ENCODE peak calls at places on chromosomes 3 and 15, in nine cellular contexts. One of them, this sample, is unnamed.

GRCh38 chr3:185552358-185552877 is at the start of gene LIPH:
- DNase-seq in germinal center: no peak
- DNase-seq in activated T-cell treated with anti-CD3 and anti-CD28 coated beads, Interleukin-2, amount 50 U/mL, for 1 hour: no peak
- DNase-seq in CD8-positive, alpha-beta T cell: peak
- DNase-seq in DMS153: peak
- DNase-seq in Daoy: peak
- DNase-seq in BE2C: no peak
- DNase-seq in GM12891: no peak
- DNase-seq in GM23338: peak
- DNase-seq in this sample: peak

GRCh38 chr3:155664922-155665695 is 79.8 kb downstream of the PLCH1 start:
- DNase-seq in germinal center: no peak
- DNase-seq in activated T-cell treated with anti-CD3 and anti-CD28 coated beads, Interleukin-2, amount 50 U/mL, for 1 hour: no peak
- DNase-seq in CD8-positive, alpha-beta T cell: no peak
- DNase-seq in DMS153: no peak
- DNase-seq in Daoy: peak
- DNase-seq in BE2C: no peak
- DNase-seq in GM12891: no peak
- DNase-seq in GM23338: peak
- DNase-seq in this sample: no peak

GRCh38 chr3:167882057-167882667 is 146.6 kb downstream of the SERPINI1 start:
- DNase-seq in germinal center: peak
- DNase-seq in activated T-cell treated with anti-CD3 and anti-CD28 coated beads, Interleukin-2, amount 50 U/mL, for 1 hour: no peak
- DNase-seq in CD8-positive, alpha-beta T cell: no peak
- DNase-seq in DMS153: peak
- DNase-seq in Daoy: peak
- DNase-seq in BE2C: no peak
- DNase-seq in GM12891: no peak
- DNase-seq in GM23338: peak
- DNase-seq in this sample: peak

GRCh38 chr15:40348471-40348864 is 2.4 kb upstream of the PHGR1 start:
- DNase-seq in germinal center: no peak
- DNase-seq in activated T-cell treated with anti-CD3 and anti-CD28 coated beads, Interleukin-2, amount 50 U/mL, for 1 hour: no peak
- DNase-seq in CD8-positive, alpha-beta T cell: no peak
- DNase-seq in DMS153: no peak
- DNase-seq in Daoy: no peak
- DNase-seq in BE2C: no peak
- DNase-seq in GM12891: no peak
- DNase-seq in GM23338: no peak
- DNase-seq in this sample: no peak

GRCh38 chr15:36579792-36580431 is 486 bp downstream of the CDIN1 start:
- DNase-seq in germinal center: no peak
- DNase-seq in activated T-cell treated with anti-CD3 and anti-CD28 coated beads, Interleukin-2, amount 50 U/mL, for 1 hour: no peak
- DNase-seq in CD8-positive, alpha-beta T cell: no peak
- DNase-seq in DMS153: peak
- DNase-seq in Daoy: peak
- DNase-seq in BE2C: no peak
- DNase-seq in GM12891: peak
- DNase-seq in GM23338: no peak
- DNase-seq in this sample: no peak

GRCh38 chr15:41893422-41894250 is at the start of gene SPTBN5:
- DNase-seq in germinal center: no peak
- DNase-seq in activated T-cell treated with anti-CD3 and anti-CD28 coated beads, Interleukin-2, amount 50 U/mL, for 1 hour: no peak
- DNase-seq in CD8-positive, alpha-beta T cell: no peak
- DNase-seq in DMS153: no peak
- DNase-seq in Daoy: no peak
- DNase-seq in BE2C: no peak
- DNase-seq in GM12891: no peak
- DNase-seq in GM23338: no peak
- DNase-seq in this sample: no peak

GRCh38 chr3:194632983-194633348 is 253 bp downstream of the TMEM44 start:
- DNase-seq in germinal center: no peak
- DNase-seq in activated T-cell treated with anti-CD3 and anti-CD28 coated beads, Interleukin-2, amount 50 U/mL, for 1 hour: no peak
- DNase-seq in CD8-positive, alpha-beta T cell: no peak
- DNase-seq in DMS153: no peak
- DNase-seq in Daoy: peak
- DNase-seq in BE2C: no peak
- DNase-seq in GM12891: no peak
- DNase-seq in GM23338: no peak
- DNase-seq in this sample: peak

GRCh38 chr15:40630313-40630712 is 36.3 kb downstream of the KNL1 start:
- DNase-seq in germinal center: no peak
- DNase-seq in activated T-cell treated with anti-CD3 and anti-CD28 coated beads, Interleukin-2, amount 50 U/mL, for 1 hour: no peak
- DNase-seq in CD8-positive, alpha-beta T cell: no peak
- DNase-seq in DMS153: no peak
- DNase-seq in Daoy: no peak
- DNase-seq in BE2C: no peak
- DNase-seq in GM12891: no peak
- DNase-seq in GM23338: no peak
- DNase-seq in this sample: no peak

GRCh38 chr15:25799906-25800700 is 63.0 kb downstream of the ATP10A start:
- DNase-seq in germinal center: no peak
- DNase-seq in activated T-cell treated with anti-CD3 and anti-CD28 coated beads, Interleukin-2, amount 50 U/mL, for 1 hour: no peak
- DNase-seq in CD8-positive, alpha-beta T cell: no peak
- DNase-seq in DMS153: no peak
- DNase-seq in Daoy: no peak
- DNase-seq in BE2C: no peak
- DNase-seq in GM12891: no peak
- DNase-seq in GM23338: no peak
- DNase-seq in this sample: no peak

GRCh38 chr3:36701249-36701572 is 63.1 kb downstream of the DCLK3 start:
- DNase-seq in germinal center: no peak
- DNase-seq in activated T-cell treated with anti-CD3 and anti-CD28 coated beads, Interleukin-2, amount 50 U/mL, for 1 hour: no peak
- DNase-seq in CD8-positive, alpha-beta T cell: no peak
- DNase-seq in DMS153: no peak
- DNase-seq in Daoy: no peak
- DNase-seq in BE2C: no peak
- DNase-seq in GM12891: no peak
- DNase-seq in GM23338: no peak
- DNase-seq in this sample: no peak

GRCh38 chr3:154023148-154023547 is 98.0 kb upstream of the ARHGEF26 start:
- DNase-seq in germinal center: no peak
- DNase-seq in activated T-cell treated with anti-CD3 and anti-CD28 coated beads, Interleukin-2, amount 50 U/mL, for 1 hour: no peak
- DNase-seq in CD8-positive, alpha-beta T cell: no peak
- DNase-seq in DMS153: no peak
- DNase-seq in Daoy: no peak
- DNase-seq in BE2C: no peak
- DNase-seq in GM12891: no peak
- DNase-seq in GM23338: no peak
- DNase-seq in this sample: no peak

GRCh38 chr15:56719774-56720555 is 13.3 kb downstream of the ZNF280D start:
- DNase-seq in germinal center: no peak
- DNase-seq in activated T-cell treated with anti-CD3 and anti-CD28 coated beads, Interleukin-2, amount 50 U/mL, for 1 hour: no peak
- DNase-seq in CD8-positive, alpha-beta T cell: no peak
- DNase-seq in DMS153: no peak
- DNase-seq in Daoy: peak
- DNase-seq in BE2C: no peak
- DNase-seq in GM12891: no peak
- DNase-seq in GM23338: no peak
- DNase-seq in this sample: peak

GRCh38 chr3:176950743-176951142 is 246.5 kb downstream of the TBL1XR1 start:
- DNase-seq in germinal center: no peak
- DNase-seq in activated T-cell treated with anti-CD3 and anti-CD28 coated beads, Interleukin-2, amount 50 U/mL, for 1 hour: no peak
- DNase-seq in CD8-positive, alpha-beta T cell: no peak
- DNase-seq in DMS153: no peak
- DNase-seq in Daoy: peak
- DNase-seq in BE2C: no peak
- DNase-seq in GM12891: no peak
- DNase-seq in GM23338: no peak
- DNase-seq in this sample: no peak

GRCh38 chr15:99154271-99154670 is 49.4 kb downstream of the SYNM start:
- DNase-seq in germinal center: no peak
- DNase-seq in activated T-cell treated with anti-CD3 and anti-CD28 coated beads, Interleukin-2, amount 50 U/mL, for 1 hour: no peak
- DNase-seq in CD8-positive, alpha-beta T cell: no peak
- DNase-seq in DMS153: no peak
- DNase-seq in Daoy: peak
- DNase-seq in BE2C: no peak
- DNase-seq in GM12891: no peak
- DNase-seq in GM23338: no peak
- DNase-seq in this sample: peak

GRCh38 chr15:21267686-21268395 is 172.5 kb downstream of the POTEB3 start:
- DNase-seq in germinal center: no peak
- DNase-seq in activated T-cell treated with anti-CD3 and anti-CD28 coated beads, Interleukin-2, amount 50 U/mL, for 1 hour: no peak
- DNase-seq in CD8-positive, alpha-beta T cell: no peak
- DNase-seq in DMS153: no peak
- DNase-seq in Daoy: no peak
- DNase-seq in BE2C: no peak
- DNase-seq in GM12891: no peak
- DNase-seq in GM23338: no peak
- DNase-seq in this sample: no peak

GRCh38 chr3:28916713-28917499 is 364.0 kb upstream of the RBMS3 start:
- DNase-seq in germinal center: peak
- DNase-seq in activated T-cell treated with anti-CD3 and anti-CD28 coated beads, Interleukin-2, amount 50 U/mL, for 1 hour: no peak
- DNase-seq in CD8-positive, alpha-beta T cell: no peak
- DNase-seq in DMS153: no peak
- DNase-seq in Daoy: peak
- DNase-seq in BE2C: peak
- DNase-seq in GM12891: no peak
- DNase-seq in GM23338: peak
- DNase-seq in this sample: peak

GRCh38 chr3:64184621-64185020 is 40.6 kb downstream of the PRICKLE2 start:
- DNase-seq in germinal center: no peak
- DNase-seq in activated T-cell treated with anti-CD3 and anti-CD28 coated beads, Interleukin-2, amount 50 U/mL, for 1 hour: no peak
- DNase-seq in CD8-positive, alpha-beta T cell: no peak
- DNase-seq in DMS153: no peak
- DNase-seq in Daoy: peak
- DNase-seq in BE2C: no peak
- DNase-seq in GM12891: no peak
- DNase-seq in GM23338: no peak
- DNase-seq in this sample: no peak

GRCh38 chr3:69116897-69117296 is 5.5 kb downstream of the LMOD3 start:
- DNase-seq in germinal center: no peak
- DNase-seq in activated T-cell treated with anti-CD3 and anti-CD28 coated beads, Interleukin-2, amount 50 U/mL, for 1 hour: no peak
- DNase-seq in CD8-positive, alpha-beta T cell: no peak
- DNase-seq in DMS153: no peak
- DNase-seq in Daoy: no peak
- DNase-seq in BE2C: no peak
- DNase-seq in GM12891: no peak
- DNase-seq in GM23338: no peak
- DNase-seq in this sample: no peak

GRCh38 chr3:170560717-170561382 is 25.0 kb downstream of the SLC7A14 start:
- DNase-seq in germinal center: no peak
- DNase-seq in activated T-cell treated with anti-CD3 and anti-CD28 coated beads, Interleukin-2, amount 50 U/mL, for 1 hour: no peak
- DNase-seq in CD8-positive, alpha-beta T cell: no peak
- DNase-seq in DMS153: no peak
- DNase-seq in Daoy: no peak
- DNase-seq in BE2C: no peak
- DNase-seq in GM12891: no peak
- DNase-seq in GM23338: no peak
- DNase-seq in this sample: no peak

GRCh38 chr3:195542691-195543641 is at the start of gene PPP1R2:
- DNase-seq in germinal center: peak
- DNase-seq in activated T-cell treated with anti-CD3 and anti-CD28 coated beads, Interleukin-2, amount 50 U/mL, for 1 hour: peak
- DNase-seq in CD8-positive, alpha-beta T cell: peak
- DNase-seq in DMS153: peak
- DNase-seq in Daoy: peak
- DNase-seq in BE2C: peak
- DNase-seq in GM12891: peak
- DNase-seq in GM23338: peak
- DNase-seq in this sample: peak

GRCh38 chr3:119357190-119357589 is 63.0 kb downstream of the ARHGAP31 start:
- DNase-seq in germinal center: no peak
- DNase-seq in activated T-cell treated with anti-CD3 and anti-CD28 coated beads, Interleukin-2, amount 50 U/mL, for 1 hour: no peak
- DNase-seq in CD8-positive, alpha-beta T cell: no peak
- DNase-seq in DMS153: no peak
- DNase-seq in Daoy: peak
- DNase-seq in BE2C: no peak
- DNase-seq in GM12891: no peak
- DNase-seq in GM23338: no peak
- DNase-seq in this sample: no peak

GRCh38 chr15:25710184-25710583 is 152.9 kb downstream of the ATP10A start:
- DNase-seq in germinal center: peak
- DNase-seq in activated T-cell treated with anti-CD3 and anti-CD28 coated beads, Interleukin-2, amount 50 U/mL, for 1 hour: peak
- DNase-seq in CD8-positive, alpha-beta T cell: peak
- DNase-seq in DMS153: no peak
- DNase-seq in Daoy: peak
- DNase-seq in BE2C: peak
- DNase-seq in GM12891: peak
- DNase-seq in GM23338: peak
- DNase-seq in this sample: peak

GRCh38 chr3:64884574-64884973 is 196.8 kb upstream of the ADAMTS9 start:
- DNase-seq in germinal center: no peak
- DNase-seq in activated T-cell treated with anti-CD3 and anti-CD28 coated beads, Interleukin-2, amount 50 U/mL, for 1 hour: no peak
- DNase-seq in CD8-positive, alpha-beta T cell: no peak
- DNase-seq in DMS153: no peak
- DNase-seq in Daoy: no peak
- DNase-seq in BE2C: no peak
- DNase-seq in GM12891: no peak
- DNase-seq in GM23338: no peak
- DNase-seq in this sample: no peak